ENCODE peak calls at places on chromosomes 6 and 20, in eight cellular contexts. I is HCT116, A is endothelial cell of umbilical vein, D is astrocyte, W is OCI-LY7, B is osteoblast, M is GM23248, J is K562. N is an unnamed sample. For H3K79me2, the result is how much of the 10 kb centered on the place peaks cover.

GRCh38 chr6:40426341-40427066 is 160.7 kb downstream of the LRFN2 start:
- DNase-seq in J (no peak), A (no peak), D (no peak), M (peak), I (no peak), B (no peak), W (no peak), N (no peak)

GRCh38 chr6:52362443-52363221 is 681 bp downstream of the PAQR8 start:
- DNase-seq in D (no peak), J (peak), M (peak), W (peak), B (peak), A (peak), I (no peak), N (peak)

GRCh38 chr20:56617489-56617888 is 11.6 kb upstream of the TFAP2C start:
- DNase-seq in A (no peak), I (no peak), W (no peak), J (no peak), M (no peak), B (no peak), D (no peak), N (no peak)

GRCh38 chr6:82000551-82000950 is 247.0 kb downstream of the IBTK start:
- DNase-seq in B (no peak), W (no peak), D (no peak), M (no peak), I (no peak), A (no peak), J (no peak), N (no peak)

GRCh38 chr6:135162678-135163439 is 18.2 kb upstream of the MYB start:
- DNase-seq in J (peak), D (no peak), A (peak), B (no peak), W (peak), I (peak), M (peak), N (peak)

GRCh38 chr6:169251371-169251802 is 2.3 kb downstream of the THBS2 start:
- DNase-seq in J (no peak), M (peak), B (peak), W (no peak), A (no peak), I (no peak), D (no peak), N (no peak)

GRCh38 chr6:162443101-162443500 is 284.5 kb downstream of the PRKN start:
- DNase-seq in B (no peak), W (no peak), A (no peak), M (no peak), J (no peak), I (no peak), D (no peak), N (no peak)

GRCh38 chr20:2285618-2286017 is 10.2 kb upstream of the TGM3 start:
- DNase-seq in W (no peak), B (no peak), D (no peak), A (no peak), I (no peak), J (no peak), M (no peak), N (no peak)

GRCh38 chr20:44720994-44721784 is 6.0 kb downstream of the CCN5 start:
- DNase-seq in J (no peak), M (peak), B (peak), D (peak), A (peak), W (no peak), I (peak), N (no peak)

GRCh38 chr20:34562643-34563042 is 4.1 kb downstream of the MAP1LC3A start:
- DNase-seq in D (no peak), W (peak), J (peak), M (peak), B (peak), A (peak), I (no peak), N (no peak)

GRCh38 chr6:56759521-56759920 is 116.8 kb upstream of the DST start:
- DNase-seq in A (no peak), W (no peak), B (peak), I (no peak), M (no peak), D (no peak), J (no peak), N (no peak)

GRCh38 chr6:149323925-149324324 is 6.4 kb downstream of the TAB2 start:
- DNase-seq in M (no peak), I (no peak), A (no peak), W (no peak), J (no peak), B (no peak), D (no peak), N (no peak)

GRCh38 chr6:7673063-7673536 is 52.8 kb upstream of the BMP6 start:
- DNase-seq in M (peak), A (peak), I (peak), D (peak), B (peak), J (peak), W (no peak), N (peak)

GRCh38 chr6:159926542-159927203 is 35.9 kb downstream of the MAS1 start:
- DNase-seq in W (no peak), B (no peak), M (no peak), J (no peak), I (no peak), D (no peak), A (no peak), N (no peak)

GRCh38 chr6:5996701-5997419 is 9.9 kb downstream of the NRN1 start:
- DNase-seq in A (peak), B (peak), M (peak), D (no peak), J (no peak), W (no peak), I (no peak), N (peak)

GRCh38 chr6:130906736-130907381 is 79.7 kb downstream of the SMLR1 start:
- DNase-seq in J (no peak), B (peak), I (no peak), D (peak), M (peak), A (peak), W (no peak), N (no peak)

GRCh38 chr6:55777461-55777860 is 97.9 kb downstream of the BMP5 start:
- DNase-seq in A (no peak), B (no peak), I (no peak), M (peak), D (no peak), W (no peak), J (no peak), N (no peak)

GRCh38 chr6:83442752-83443151 is 11.9 kb upstream of the ME1 start:
- DNase-seq in I (no peak), A (no peak), D (peak), B (no peak), M (peak), W (no peak), J (no peak), N (peak)

GRCh38 chr20:22700387-22700786 is 116.0 kb upstream of the FOXA2 start:
- DNase-seq in B (no peak), A (no peak), J (no peak), D (no peak), M (peak), W (no peak), I (no peak), N (no peak)

GRCh38 chr6:129965096-129965495 is 53.3 kb upstream of the L3MBTL3 start:
- DNase-seq in B (no peak), W (no peak), I (no peak), D (no peak), M (no peak), A (no peak), J (no peak), N (no peak)

GRCh38 chr6:72350256-72350875 is 271.5 kb upstream of the KCNQ5 start:
- DNase-seq in A (no peak), D (no peak), I (no peak), W (no peak), J (no peak), B (no peak), M (no peak), N (no peak)

GRCh38 chr20:61303217-61303616 is 51.2 kb downstream of the CDH4 start:
- DNase-seq in A (no peak), J (no peak), D (no peak), W (no peak), I (no peak), M (no peak), B (peak), N (no peak)

GRCh38 chr6:115634899-115635298 is 425.8 kb downstream of the FRK start:
- DNase-seq in I (no peak), W (no peak), A (no peak), D (no peak), J (no peak), M (no peak), B (no peak), N (peak)

GRCh38 chr6:291697-292505 is at the start of gene DUSP22:
- DNase-seq in A (peak), B (peak), M (peak), D (peak), J (peak), I (peak), W (peak), N (peak)

GRCh38 chr6:6057442-6058053 is 50.8 kb upstream of the NRN1 start:
- DNase-seq in J (peak), B (peak), I (peak), D (no peak), M (peak), A (peak), W (peak), N (peak)

GRCh38 chr6:36660771-36661471 is 17.6 kb upstream of the CDKN1A start:
- DNase-seq in I (no peak), A (peak), M (peak), B (no peak), D (peak), J (peak), W (no peak), N (peak)

GRCh38 chr6:11172501-11173337 is 59.7 kb downstream of the NEDD9 start:
- DNase-seq in D (no peak), I (peak), M (peak), W (peak), A (peak), J (peak), B (peak), N (peak)

GRCh38 chr6:155943635-155944034 is 488.0 kb upstream of the NOX3 start:
- DNase-seq in D (peak), B (no peak), I (no peak), A (no peak), J (no peak), M (peak), W (no peak), N (no peak)

GRCh38 chr6:151119823-151120524 is 119.8 kb upstream of the AKAP12 start:
- DNase-seq in M (no peak), A (no peak), J (no peak), I (peak), D (no peak), W (no peak), B (no peak), N (peak)

GRCh38 chr6:2725999-2726567 is 24.6 kb downstream of the MYLK4 start:
- DNase-seq in M (peak), A (peak), D (peak), B (peak), W (no peak), I (no peak), J (no peak), N (peak)

GRCh38 chr6:36673882-36674281 is 4.6 kb upstream of the CDKN1A start:
- DNase-seq in D (no peak), I (no peak), M (no peak), J (no peak), A (no peak), B (no peak), W (no peak), N (no peak)

GRCh38 chr20:57792386-57793095 is 82.7 kb upstream of the PMEPA1 start:
- DNase-seq in M (peak), B (no peak), I (no peak), J (no peak), W (no peak), D (peak), A (no peak), N (no peak)

GRCh38 chr20:57996465-57996864 is 232.0 kb downstream of the ANKRD60 start:
- DNase-seq in D (no peak), A (no peak), I (no peak), J (no peak), W (no peak), B (no peak), M (peak), N (no peak)

GRCh38 chr6:81075974-81076373 is 676.5 kb downstream of the TENT5A start:
- DNase-seq in A (peak), D (peak), W (no peak), J (no peak), I (peak), M (peak), B (peak), N (peak)

GRCh38 chr6:77173472-77174074 is 289.7 kb downstream of the HTR1B start:
- DNase-seq in A (no peak), I (no peak), M (peak), B (no peak), J (no peak), W (no peak), D (no peak), N (no peak)

GRCh38 chr6:159984268-159984786 is 15.4 kb downstream of the IGF2R start:
- DNase-seq in I (no peak), W (no peak), A (no peak), D (peak), B (no peak), M (peak), J (no peak), N (no peak)

GRCh38 chr6:116461075-116461474 is at the start of gene CALHM6:
- DNase-seq in M (no peak), D (no peak), W (no peak), A (no peak), J (no peak), B (no peak), I (no peak), N (no peak)

GRCh38 chr20:57458400-57459160 is 66.4 kb downstream of the CTCFL start:
- DNase-seq in J (no peak), B (no peak), A (no peak), M (peak), W (no peak), D (no peak), I (no peak), N (peak)

GRCh38 chr6:38354905-38355304 is 284.8 kb downstream of the BTBD9 start:
- DNase-seq in W (no peak), B (no peak), A (no peak), J (no peak), I (no peak), M (no peak), D (no peak), N (no peak)

GRCh38 chr6:46638650-46639049 is 14.0 kb downstream of the CYP39A1 start:
- DNase-seq in B (no peak), D (no peak), A (no peak), M (peak), W (no peak), J (no peak), I (no peak), N (no peak)
- H3K79me2 ChIP-seq in B (under half), D (under half), A (under half), M (under half), W (half or more), J (under half), I (under half), N (under half)

GRCh38 chr20:35726759-35727711 is 15.0 kb downstream of the RBM39 start:
- DNase-seq in A (no peak), W (no peak), D (no peak), M (no peak), I (no peak), B (no peak), J (no peak), N (no peak)

GRCh38 chr20:35729836-35730582 is 12.1 kb downstream of the RBM39 start:
- DNase-seq in D (no peak), W (no peak), J (no peak), M (peak), I (no peak), B (no peak), A (no peak), N (no peak)

GRCh38 chr20:35730583-35731468 is 11.2 kb downstream of the RBM39 start:
- DNase-seq in A (no peak), I (no peak), J (no peak), B (no peak), M (no peak), D (no peak), W (no peak), N (no peak)

GRCh38 chr20:35731469-35731788 is 10.6 kb downstream of the RBM39 start:
- DNase-seq in B (no peak), J (no peak), W (no peak), M (no peak), I (no peak), A (no peak), D (no peak), N (no peak)

GRCh38 chr20:35729283-35729807 is 12.7 kb downstream of the RBM39 start:
- DNase-seq in D (no peak), I (no peak), B (no peak), M (no peak), W (no peak), A (no peak), J (no peak), N (no peak)
- H3K79me2 ChIP-seq in D (half or more), I (half or more), B (half or more), M (half or more), W (half or more), A (half or more), J (half or more), N (half or more)

GRCh38 chr6:138576303-138576702 is 77.0 kb upstream of the NHSL1 start:
- DNase-seq in M (no peak), D (no peak), W (no peak), A (no peak), J (no peak), B (no peak), I (no peak), N (no peak)
- H3K79me2 ChIP-seq in M (under half), D (under half), W (under half), A (under half), J (under half), B (under half), I (under half), N (under half)

GRCh38 chr20:47257256-47257655 is 99.2 kb downstream of the ZMYND8 start:
- DNase-seq in D (no peak), A (no peak), M (no peak), W (no peak), J (no peak), I (no peak), B (no peak), N (no peak)

GRCh38 chr20:47257771-47258170 is 98.7 kb downstream of the ZMYND8 start:
- DNase-seq in B (no peak), A (no peak), D (no peak), M (no peak), W (no peak), J (no peak), I (no peak), N (no peak)

GRCh38 chr20:47256665-47257236 is 99.7 kb downstream of the ZMYND8 start:
- DNase-seq in A (peak), W (no peak), D (peak), I (no peak), J (no peak), B (peak), M (peak), N (no peak)

GRCh38 chr20:47262008-47262364 is 94.5 kb downstream of the ZMYND8 start:
- DNase-seq in W (no peak), M (no peak), D (no peak), B (no peak), I (no peak), A (no peak), J (no peak), N (no peak)

DNA sequence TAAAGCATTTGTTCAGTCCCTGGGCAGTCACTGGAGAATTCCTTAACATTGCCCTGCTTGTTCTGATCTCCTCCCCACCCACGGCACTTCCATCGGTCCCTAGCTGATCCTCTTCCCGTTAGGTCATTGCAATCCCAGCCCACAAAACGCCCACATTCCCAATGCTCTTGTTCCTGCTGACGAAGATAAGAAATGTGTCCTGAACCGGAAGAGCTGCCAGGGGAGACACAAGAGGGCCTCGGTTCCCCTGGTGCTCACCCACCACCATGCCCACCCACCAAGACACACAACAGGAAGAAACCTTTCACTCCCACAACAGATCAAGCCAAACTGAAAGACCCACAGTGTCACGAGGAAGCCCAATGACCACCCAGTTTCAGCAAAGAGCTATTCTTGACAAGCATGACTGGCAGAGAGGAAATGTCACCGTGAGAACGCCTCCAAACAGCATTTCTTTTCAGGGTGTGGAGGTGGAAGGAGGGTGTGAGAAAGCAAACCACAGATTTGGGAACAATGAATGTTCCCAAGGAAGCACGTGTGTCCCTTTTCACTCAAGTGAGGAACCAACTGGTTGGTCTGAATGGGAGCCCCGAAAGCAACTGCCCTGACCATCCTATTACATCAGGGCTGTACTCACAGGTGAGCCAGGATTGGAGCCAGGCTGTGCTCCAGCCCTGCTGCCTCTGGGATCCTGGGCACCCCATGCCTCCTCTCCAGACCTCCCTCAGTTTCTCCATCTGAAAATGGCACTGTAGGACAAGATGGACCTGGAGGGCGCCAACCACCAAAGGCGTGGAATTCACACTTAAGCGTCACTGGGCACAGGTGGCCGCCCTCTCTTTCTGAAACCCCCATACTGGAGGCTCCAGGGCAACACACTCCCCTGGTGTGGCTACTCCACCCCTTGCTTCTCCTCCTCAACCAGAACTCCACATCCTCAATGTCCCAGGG is 97.5 kb downstream of the ZMYND8 start:
- DNase-seq in J (no peak), D (peak), W (peak), M (peak), I (no peak), A (peak), B (peak), N (no peak)
- H3K79me2 ChIP-seq in J (half or more), D (under half), W (half or more), M (half or more), I (under half), A (under half), B (under half), N (under half)

DNA sequence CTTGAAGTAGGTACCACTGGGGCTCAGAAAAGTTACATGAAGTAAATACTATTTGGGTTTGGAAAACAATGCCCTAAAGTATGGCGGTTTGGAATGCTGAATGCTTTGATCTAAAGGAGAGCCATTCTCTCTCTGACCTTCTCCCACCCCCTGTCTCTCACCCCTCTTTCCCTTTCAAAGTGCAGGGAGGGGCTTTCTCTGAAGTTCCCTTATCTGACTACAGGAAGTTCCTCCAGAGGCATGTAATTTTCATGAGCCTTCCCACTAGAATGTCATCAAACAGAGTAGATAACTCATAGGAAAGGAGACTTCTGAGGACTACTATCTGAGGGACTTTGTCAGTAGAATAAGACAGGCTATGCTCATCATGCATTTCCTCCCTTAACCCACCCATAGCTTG is 216.7 kb upstream of the PCSK2 start:
- DNase-seq in J (no peak), M (no peak), B (no peak), A (no peak), I (no peak), W (no peak), D (no peak), N (no peak)
- H3K79me2 ChIP-seq in J (under half), M (under half), B (under half), A (under half), I (under half), W (under half), D (under half), N (under half)

GRCh38 chr6:163461696-163462095 is 47.2 kb downstream of the QKI start:
- DNase-seq in W (no peak), M (no peak), I (no peak), A (no peak), J (no peak), B (no peak), D (no peak), N (no peak)
- H3K79me2 ChIP-seq in W (under half), M (half or more), I (under half), A (half or more), J (half or more), B (half or more), D (half or more), N (half or more)